ENCODE peak calls at places on chromosomes 11 and 22, in five cellular contexts. R is lower leg skin, X is psoas muscle, C is GM23338, O is GM12865. D is an unnamed sample.

GRCh38 chr11:19803506-19803998 is 90.9 kb downstream of the NAV2 start:
- DNase-seq in O (no peak), R (no peak), C (peak; percentile 29), X (no peak), D (no peak)

GRCh38 chr11:83610996-83611395 is 324.8 kb upstream of the CCDC90B start:
- DNase-seq in C (no peak), O (no peak), R (no peak), X (no peak), D (no peak)

GRCh38 chr11:8604078-8604723 is 10.2 kb upstream of the STK33 start:
- DNase-seq in R (no peak), O (peak; percentile 66), C (peak; percentile 85), X (peak; percentile 62), D (peak; percentile 100)

GRCh38 chr11:61349189-61349751 is 12.4 kb downstream of the CYB561A3 start:
- DNase-seq in R (no peak), X (no peak), O (no peak), C (no peak), D (no peak)

GRCh38 chr11:116217006-116217405 is 555.8 kb downstream of the BUD13 start:
- DNase-seq in C (peak; percentile 83), O (peak; percentile 18), X (no peak), R (no peak), D (peak; percentile 58)

GRCh38 chr11:116446048-116446399 is 326.8 kb downstream of the BUD13 start:
- DNase-seq in R (no peak), C (no peak), X (no peak), O (no peak), D (no peak)

GRCh38 chr22:24165673-24166072 is 15.6 kb upstream of the SUSD2 start:
- DNase-seq in C (no peak), X (no peak), O (no peak), R (no peak), D (no peak)

GRCh38 chr11:36333897-36334296 is 37.8 kb downstream of the PRR5L start:
- DNase-seq in R (no peak), X (no peak), O (peak; percentile 30), C (peak; percentile 92), D (peak; percentile 62)

GRCh38 chr11:10376061-10376460 is 71.2 kb downstream of the ADM start:
- DNase-seq in X (no peak), R (no peak), O (no peak), C (no peak), D (no peak)

GRCh38 chr22:20977019-20977418 is 5.1 kb upstream of the LZTR1 start:
- DNase-seq in C (no peak), R (no peak), X (no peak), O (no peak), D (no peak)

GRCh38 chr11:13429836-13430235 is 33.2 kb downstream of the BTBD10 start:
- DNase-seq in C (no peak), R (no peak), O (no peak), X (no peak), D (no peak)

GRCh38 chr11:17526326-17526725 is 17.9 kb downstream of the USH1C start:
- DNase-seq in O (no peak), X (no peak), C (no peak), R (no peak), D (no peak)

GRCh38 chr11:122098223-122098980 is 17.6 kb downstream of the BLID start:
- DNase-seq in X (no peak), C (no peak), R (no peak), O (no peak), D (no peak)

GRCh38 chr11:33930317-33931021 is 38.6 kb upstream of the LMO2 start:
- DNase-seq in R (no peak), C (no peak), O (no peak), X (no peak), D (peak; percentile 50)

GRCh38 chr11:2086239-2087040 is 52.7 kb downstream of the IGF2 start:
- DNase-seq in R (peak; percentile 82), X (peak; percentile 42), O (no peak), C (no peak), D (no peak)

GRCh38 chr11:78341841-78342240 is 75.8 kb downstream of the GAB2 start:
- DNase-seq in R (no peak), O (no peak), X (no peak), C (no peak), D (no peak)

GRCh38 chr11:32893091-32893946 is 708 bp downstream of the QSER1 start:
- DNase-seq in R (peak; percentile 90), X (peak; percentile 75), O (peak; percentile 67), C (peak; percentile 82), D (peak; percentile 50)

GRCh38 chr11:70048279-70049024 is 29.7 kb upstream of the ANO1 start:
- DNase-seq in O (no peak), R (peak; percentile 83), X (no peak), C (peak; percentile 72), D (no peak)

GRCh38 chr11:24356501-24356900 is 140.4 kb upstream of the LUZP2 start:
- DNase-seq in X (no peak), C (no peak), O (no peak), R (no peak), D (peak; percentile 59)

GRCh38 chr11:69151811-69152210 is 3.9 kb upstream of the SMIM38 start:
- DNase-seq in X (no peak), O (no peak), C (peak; percentile 26), R (no peak), D (no peak)

GRCh38 chr11:65439331-65440181 is 17.0 kb downstream of the NEAT1 start:
- DNase-seq in R (peak; percentile 74), X (peak; percentile 58), C (no peak), O (no peak), D (no peak)

GRCh38 chr22:50699754-50700386 is 27.2 kb downstream of the SHANK3 start:
- DNase-seq in C (peak; percentile 80), R (peak; percentile 84), O (peak; percentile 20), X (peak; percentile 16), D (peak; percentile 46)
- TF ChIP-seq CTCF in C (peak; percentile 64), R (no peak), O (peak; percentile 28), X (peak; percentile 5), D (peak; percentile 20)

GRCh38 chr22:35837328-35837727 is 119.7 kb downstream of the APOL5 start:
- DNase-seq in R (no peak), X (no peak), C (no peak), O (no peak), D (no peak)
- H3K4me3 ChIP-seq in R (no peak overlapping the region), X (peak overlapping the region; percentile 67), C (peak overlapping the region; percentile 46), O (no peak overlapping the region), D (peak overlapping the region; percentile 90)

GRCh38 chr11:104531075-104531474 is 367.1 kb upstream of the PDGFD start:
- DNase-seq in C (peak; percentile 68), O (peak; percentile 13), X (no peak), R (no peak), D (no peak)
- TF ChIP-seq CTCF in C (peak; percentile 61), O (peak; percentile 17), X (no peak), R (no peak), D (no peak)

DNA sequence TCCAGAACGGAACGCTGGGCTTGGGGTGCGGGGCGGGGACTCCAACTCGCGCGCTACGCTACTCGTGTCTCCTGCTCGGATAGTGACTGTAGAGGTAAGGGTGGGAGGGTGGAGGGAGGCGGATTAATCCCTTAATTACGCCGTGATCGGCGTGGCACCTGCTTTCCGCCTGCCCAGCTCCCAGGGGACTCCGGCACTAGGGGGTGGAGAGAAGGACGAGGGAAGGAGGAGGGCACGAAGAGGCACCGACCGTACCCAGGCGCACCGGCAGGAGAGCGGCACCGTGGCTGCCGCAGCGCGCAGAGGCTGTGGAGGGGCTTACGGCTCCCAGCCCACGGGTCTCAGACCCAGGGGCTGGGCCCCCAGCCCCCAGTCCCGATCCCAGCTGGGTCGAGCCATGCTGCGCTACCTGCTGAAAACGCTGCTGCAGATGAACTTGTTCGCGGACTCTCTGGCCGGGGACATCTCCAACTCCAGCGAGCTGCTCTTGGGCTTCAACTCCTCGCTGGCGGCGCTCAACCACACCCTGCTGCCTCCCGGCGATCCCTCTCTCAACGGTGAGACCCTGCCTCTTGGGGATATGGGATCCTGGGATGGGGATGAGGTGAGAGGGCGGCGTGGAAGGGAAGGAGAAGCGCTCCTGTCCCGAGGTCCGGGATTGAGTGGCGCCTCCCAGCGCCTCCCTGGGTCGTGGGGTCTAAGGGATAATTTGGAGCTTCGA is at the start of gene ROBO3:
- DNase-seq in X (no peak), O (no peak), C (peak; percentile 50), R (peak; percentile 71), D (no peak)
- H3K4me3 ChIP-seq in X (peak within 1 kb of the TSS; percentile 50), O (no peak within 1 kb of the TSS), C (peak within 1 kb of the TSS; percentile 53), R (no peak within 1 kb of the TSS), D (peak within 1 kb of the TSS; percentile 27)

GRCh38 chr22:40194656-40195055 is 16.9 kb downstream of the TNRC6B start:
- DNase-seq in R (peak; percentile 48), C (peak; percentile 48), O (no peak), X (no peak), D (no peak)

GRCh38 chr22:40190501-40190900 is 12.8 kb downstream of the TNRC6B start:
- DNase-seq in X (no peak), R (no peak), C (no peak), O (no peak), D (peak; percentile 69)

GRCh38 chr22:40196628-40197027 is 18.9 kb downstream of the TNRC6B start:
- DNase-seq in X (no peak), O (peak; percentile 29), R (peak; percentile 56), C (no peak), D (peak; percentile 89)

GRCh38 chr22:40189979-40190378 is 12.3 kb downstream of the TNRC6B start:
- DNase-seq in O (no peak), C (no peak), R (no peak), X (no peak), D (no peak)

GRCh38 chr22:40193429-40194421 is 16.0 kb downstream of the TNRC6B start:
- DNase-seq in C (peak; percentile 94), O (no peak), R (peak; percentile 68), X (no peak), D (peak; percentile 58)
- TF ChIP-seq CTCF in C (peak; percentile 57), O (peak; percentile 2), R (no peak), X (peak; percentile 14), D (peak; percentile 52)

DNA sequence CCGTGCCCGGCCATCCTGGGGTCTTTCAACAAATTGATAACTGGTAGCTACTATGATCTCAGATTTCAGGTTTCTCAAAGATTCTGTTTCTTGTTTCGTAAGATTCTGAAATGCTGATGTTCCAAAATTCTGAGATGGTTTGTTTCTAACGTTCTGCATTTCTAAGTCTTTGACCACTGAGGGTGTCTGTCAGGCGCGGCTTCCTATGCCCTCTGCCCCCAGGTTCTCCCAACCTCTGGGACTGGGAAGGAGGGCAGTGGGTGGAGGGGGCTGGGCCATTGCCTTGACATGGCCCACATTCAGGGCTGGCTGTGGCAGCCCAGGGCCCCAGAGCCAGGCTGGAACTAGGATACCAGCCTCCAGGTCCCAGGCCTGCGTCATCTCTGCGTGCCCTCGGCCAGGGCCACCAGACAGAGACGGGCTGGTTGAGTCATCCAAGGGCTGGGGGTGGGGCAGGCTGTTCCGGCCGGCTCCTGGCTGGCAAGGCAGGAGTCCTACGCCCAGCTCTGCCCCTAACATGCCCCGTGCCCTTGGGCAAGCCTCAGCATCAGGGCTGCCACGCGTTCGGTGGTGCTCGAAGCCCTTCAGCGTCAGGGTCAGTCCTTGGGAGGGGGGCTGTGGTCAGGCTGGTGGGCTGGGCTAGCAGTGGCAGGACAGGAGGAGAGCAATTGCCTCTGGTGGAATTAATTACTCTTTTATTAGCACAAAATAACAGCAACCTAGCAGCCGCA is 5.2 kb downstream of the TMEM134 start:
- DNase-seq in C (no peak), O (peak; percentile 69), X (peak; percentile 86), R (peak; percentile 96), D (no peak)
- H3K4me3 ChIP-seq in C (peak overlapping the region; percentile 93), O (peak overlapping the region; percentile 80), X (peak overlapping the region; percentile 64), R (no peak overlapping the region), D (no peak overlapping the region)

GRCh38 chr22:37930270-37930951 is 23.0 kb downstream of the C22orf23 start:
- DNase-seq in C (peak; percentile 61), O (peak; percentile 35), X (no peak), R (no peak), D (peak; percentile 29)
- TF ChIP-seq CTCF in C (peak; percentile 38), O (peak; percentile 42), X (peak; percentile 33), R (no peak), D (peak; percentile 53)